ENCODE peak calls at places on chromosomes 1 and 21, in six cellular contexts. One of them, this sample, is unnamed.

GRCh38 chr1:29505537-29506220 is 269.4 kb downstream of the PTPRU start:
- DNase-seq in PC-3: no peak
- DNase-seq in SK-N-SH: no peak
- DNase-seq in GM23248: no peak
- DNase-seq in trophoblast cell: no peak
- DNase-seq in astrocyte: no peak
- DNase-seq in this sample: no peak

GRCh38 chr1:242467556-242468145 is 56.8 kb downstream of the PLD5 start:
- DNase-seq in PC-3: peak; percentile 87
- DNase-seq in SK-N-SH: peak; percentile 79
- DNase-seq in GM23248: peak; percentile 72
- DNase-seq in trophoblast cell: peak; percentile 80
- DNase-seq in astrocyte: peak; percentile 10
- DNase-seq in this sample: peak; percentile 80

GRCh38 chr1:3409737-3410434 is 44.6 kb upstream of the ARHGEF16 start:
- DNase-seq in PC-3: peak; percentile 80
- DNase-seq in SK-N-SH: peak; percentile 86
- DNase-seq in GM23248: peak; percentile 91
- DNase-seq in trophoblast cell: no peak
- DNase-seq in astrocyte: peak; percentile 40
- DNase-seq in this sample: peak; percentile 76

GRCh38 chr1:4203501-4203900 is 303.4 kb upstream of the C1orf174 start:
- DNase-seq in PC-3: no peak
- DNase-seq in SK-N-SH: no peak
- DNase-seq in GM23248: no peak
- DNase-seq in trophoblast cell: no peak
- DNase-seq in astrocyte: no peak
- DNase-seq in this sample: no peak

GRCh38 chr1:240244968-240245628 is 153.4 kb downstream of the FMN2 start:
- DNase-seq in PC-3: no peak
- DNase-seq in SK-N-SH: no peak
- DNase-seq in GM23248: peak; percentile 95
- DNase-seq in trophoblast cell: peak; percentile 70
- DNase-seq in astrocyte: peak; percentile 70
- DNase-seq in this sample: no peak

GRCh38 chr1:58919986-58920376 is 136.1 kb upstream of the JUN start:
- DNase-seq in PC-3: no peak
- DNase-seq in SK-N-SH: no peak
- DNase-seq in GM23248: no peak
- DNase-seq in trophoblast cell: no peak
- DNase-seq in astrocyte: no peak
- DNase-seq in this sample: no peak

GRCh38 chr1:197917813-197918646 is 858 bp downstream of the LHX9 start:
- DNase-seq in PC-3: no peak
- DNase-seq in SK-N-SH: peak; percentile 53
- DNase-seq in GM23248: peak; percentile 56
- DNase-seq in trophoblast cell: no peak
- DNase-seq in astrocyte: no peak
- DNase-seq in this sample: no peak

GRCh38 chr1:145782166-145783099 is 41.5 kb downstream of the RNF115 start:
- DNase-seq in PC-3: peak; percentile 97
- DNase-seq in SK-N-SH: no peak
- DNase-seq in GM23248: peak; percentile 87
- DNase-seq in trophoblast cell: peak; percentile 58
- DNase-seq in astrocyte: peak; percentile 95
- DNase-seq in this sample: no peak

GRCh38 chr1:234836786-234837185 is 226.8 kb upstream of the IRF2BP2 start:
- DNase-seq in PC-3: no peak
- DNase-seq in SK-N-SH: no peak
- DNase-seq in GM23248: no peak
- DNase-seq in trophoblast cell: no peak
- DNase-seq in astrocyte: no peak
- DNase-seq in this sample: no peak

GRCh38 chr1:167454929-167455785 is 63.2 kb downstream of the CD247 start:
- DNase-seq in PC-3: peak; percentile 61
- DNase-seq in SK-N-SH: peak; percentile 87
- DNase-seq in GM23248: peak; percentile 66
- DNase-seq in trophoblast cell: peak; percentile 61
- DNase-seq in astrocyte: peak; percentile 10
- DNase-seq in this sample: peak; percentile 78

GRCh38 chr1:43038232-43038929 is 79.7 kb upstream of the SLC2A1 start:
- DNase-seq in PC-3: no peak
- DNase-seq in SK-N-SH: no peak
- DNase-seq in GM23248: no peak
- DNase-seq in trophoblast cell: peak; percentile 60
- DNase-seq in astrocyte: no peak
- DNase-seq in this sample: no peak

GRCh38 chr1:6688001-6688400 is 13.6 kb downstream of the DNAJC11 start:
- DNase-seq in PC-3: no peak
- DNase-seq in SK-N-SH: no peak
- DNase-seq in GM23248: peak; percentile 79
- DNase-seq in trophoblast cell: no peak
- DNase-seq in astrocyte: peak; percentile 40
- DNase-seq in this sample: no peak

GRCh38 chr1:108880850-108881249 is 4.1 kb downstream of the GPSM2 start:
- DNase-seq in PC-3: peak; percentile 34
- DNase-seq in SK-N-SH: peak; percentile 26
- DNase-seq in GM23248: peak; percentile 41
- DNase-seq in trophoblast cell: peak; percentile 11
- DNase-seq in astrocyte: no peak
- DNase-seq in this sample: no peak

GRCh38 chr1:36199934-36200741 is 24.1 kb upstream of the THRAP3 start:
- DNase-seq in PC-3: peak; percentile 76
- DNase-seq in SK-N-SH: no peak
- DNase-seq in GM23248: peak; percentile 71
- DNase-seq in trophoblast cell: no peak
- DNase-seq in astrocyte: peak; percentile 52
- DNase-seq in this sample: no peak

GRCh38 chr1:77866296-77866695 is 22.1 kb upstream of the NEXN start:
- DNase-seq in PC-3: peak; percentile 61
- DNase-seq in SK-N-SH: no peak
- DNase-seq in GM23248: no peak
- DNase-seq in trophoblast cell: peak; percentile 57
- DNase-seq in astrocyte: peak; percentile 22
- DNase-seq in this sample: no peak

GRCh38 chr1:20139776-20140612 is 871 bp downstream of the PLA2G2F start:
- DNase-seq in PC-3: peak; percentile 34
- DNase-seq in SK-N-SH: no peak
- DNase-seq in GM23248: no peak
- DNase-seq in trophoblast cell: no peak
- DNase-seq in astrocyte: no peak
- DNase-seq in this sample: no peak

GRCh38 chr1:225921734-225922709 is 2.0 kb downstream of the PYCR2 start:
- DNase-seq in PC-3: peak; percentile 91
- DNase-seq in SK-N-SH: no peak
- DNase-seq in GM23248: no peak
- DNase-seq in trophoblast cell: no peak
- DNase-seq in astrocyte: no peak
- DNase-seq in this sample: no peak

GRCh38 chr1:218459878-218460277 is 114.7 kb downstream of the TGFB2 start:
- DNase-seq in PC-3: peak; percentile 99
- DNase-seq in SK-N-SH: peak; percentile 14
- DNase-seq in GM23248: peak; percentile 89
- DNase-seq in trophoblast cell: peak; percentile 54
- DNase-seq in astrocyte: peak; percentile 94
- DNase-seq in this sample: peak; percentile 50

GRCh38 chr21:44867464-44867863 is 6.0 kb downstream of the PTTG1IP start:
- DNase-seq in PC-3: no peak
- DNase-seq in SK-N-SH: no peak
- DNase-seq in GM23248: no peak
- DNase-seq in trophoblast cell: no peak
- DNase-seq in astrocyte: no peak
- DNase-seq in this sample: no peak
- H3K27ac ChIP-seq in PC-3: no peak overlapping the region
- H3K27ac ChIP-seq in SK-N-SH: no peak overlapping the region
- H3K27ac ChIP-seq in GM23248: peak overlapping the region; percentile 70
- H3K27ac ChIP-seq in trophoblast cell: peak overlapping the region; percentile 52
- H3K27ac ChIP-seq in astrocyte: peak overlapping the region; percentile 34
- H3K27ac ChIP-seq in this sample: peak overlapping the region; percentile 89

GRCh38 chr1:53690411-53690810 is 48.6 kb downstream of the GLIS1 start:
- DNase-seq in PC-3: no peak
- DNase-seq in SK-N-SH: no peak
- DNase-seq in GM23248: no peak
- DNase-seq in trophoblast cell: no peak
- DNase-seq in astrocyte: no peak
- DNase-seq in this sample: no peak
- H3K4me2 ChIP-seq in PC-3: no peak overlapping the region
- H3K4me2 ChIP-seq in SK-N-SH: no peak overlapping the region
- H3K4me2 ChIP-seq in GM23248: no peak overlapping the region
- H3K4me2 ChIP-seq in trophoblast cell: no peak overlapping the region
- H3K4me2 ChIP-seq in astrocyte: no peak overlapping the region
- H3K4me2 ChIP-seq in this sample: no peak overlapping the region

DNA sequence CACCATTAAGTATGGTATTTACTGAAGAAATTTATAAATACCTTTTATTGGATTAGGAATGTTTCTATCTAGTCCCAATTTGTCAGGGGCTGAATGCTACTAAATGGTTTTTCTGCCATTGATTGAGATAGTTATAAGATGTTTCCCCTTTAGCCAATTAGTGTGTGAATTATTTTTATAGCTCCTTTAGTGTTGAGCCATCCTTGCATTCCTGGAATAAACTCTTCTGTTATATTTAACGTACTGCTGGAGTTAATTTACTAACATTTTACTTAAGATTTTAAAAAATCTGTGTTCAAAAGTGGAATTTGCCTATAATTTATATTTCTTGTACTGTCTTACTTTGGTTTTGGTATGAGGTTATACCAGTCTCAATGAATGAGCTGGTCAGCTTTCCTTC is 25.4 kb upstream of the LRRC3 start:
- DNase-seq in PC-3: no peak
- DNase-seq in SK-N-SH: no peak
- DNase-seq in GM23248: peak; percentile 11
- DNase-seq in trophoblast cell: no peak
- DNase-seq in astrocyte: no peak
- DNase-seq in this sample: no peak
- H3K9me3 ChIP-seq in PC-3: peaks cover 6% of the 10 kb centered on the region
- H3K9me3 ChIP-seq in SK-N-SH: peaks cover 9% of the 10 kb centered on the region
- H3K9me3 ChIP-seq in GM23248: no peaks in the 10 kb centered on the region
- H3K9me3 ChIP-seq in trophoblast cell: peaks cover 16% of the 10 kb centered on the region
- H3K9me3 ChIP-seq in astrocyte: peaks cover 4% of the 10 kb centered on the region
- H3K9me3 ChIP-seq in this sample: no peaks in the 10 kb centered on the region

DNA sequence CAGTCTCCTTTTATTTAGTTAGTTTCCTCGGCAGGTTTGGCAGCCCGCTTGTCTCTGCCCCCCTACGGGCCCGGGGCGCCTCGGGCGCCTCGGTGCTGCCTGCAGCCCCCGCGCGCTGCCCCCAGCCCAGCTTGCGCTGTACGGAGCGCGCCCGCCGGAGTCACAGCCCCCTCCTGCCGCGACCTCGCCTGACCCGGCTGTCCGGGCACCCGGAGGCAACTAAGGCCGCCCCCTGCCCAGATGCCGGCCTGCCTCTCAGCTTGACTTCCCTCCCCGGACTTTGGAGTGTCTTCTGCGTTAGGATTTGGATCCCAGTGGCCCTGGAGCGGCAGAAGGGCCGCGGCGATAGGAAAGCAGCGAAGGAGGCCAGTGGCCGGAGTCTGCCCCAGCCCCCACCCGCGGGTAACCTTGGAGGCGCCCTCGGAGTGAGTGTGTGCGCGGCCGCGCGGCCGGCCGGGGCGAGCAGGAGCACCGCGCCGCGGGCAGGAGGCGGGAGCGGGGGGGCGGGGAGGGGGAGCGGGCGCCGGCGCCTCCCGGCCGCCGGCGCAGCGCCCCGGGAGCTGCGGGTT is 7.6 kb downstream of the CDKN2C start:
- DNase-seq in PC-3: peak; percentile 47
- DNase-seq in SK-N-SH: peak; percentile 90
- DNase-seq in GM23248: peak; percentile 85
- DNase-seq in trophoblast cell: peak; percentile 42
- DNase-seq in astrocyte: no peak
- DNase-seq in this sample: peak; percentile 41
- H3K27ac ChIP-seq in PC-3: peak overlapping the region; percentile 62
- H3K27ac ChIP-seq in SK-N-SH: peak overlapping the region; percentile 96
- H3K27ac ChIP-seq in GM23248: peak overlapping the region; percentile 83
- H3K27ac ChIP-seq in trophoblast cell: no peak overlapping the region
- H3K27ac ChIP-seq in astrocyte: peak overlapping the region; percentile 66
- H3K27ac ChIP-seq in this sample: no peak overlapping the region

GRCh38 chr21:43311303-43311817 is 115.6 kb downstream of the SIK1 start:
- DNase-seq in PC-3: no peak
- DNase-seq in SK-N-SH: no peak
- DNase-seq in GM23248: no peak
- DNase-seq in trophoblast cell: no peak
- DNase-seq in astrocyte: no peak
- DNase-seq in this sample: peak; percentile 81
- H3K4me2 ChIP-seq in PC-3: no peak overlapping the region
- H3K4me2 ChIP-seq in SK-N-SH: no peak overlapping the region
- H3K4me2 ChIP-seq in GM23248: no peak overlapping the region
- H3K4me2 ChIP-seq in trophoblast cell: peak overlapping the region; percentile 2
- H3K4me2 ChIP-seq in astrocyte: no peak overlapping the region
- H3K4me2 ChIP-seq in this sample: peak overlapping the region; percentile 57

DNA sequence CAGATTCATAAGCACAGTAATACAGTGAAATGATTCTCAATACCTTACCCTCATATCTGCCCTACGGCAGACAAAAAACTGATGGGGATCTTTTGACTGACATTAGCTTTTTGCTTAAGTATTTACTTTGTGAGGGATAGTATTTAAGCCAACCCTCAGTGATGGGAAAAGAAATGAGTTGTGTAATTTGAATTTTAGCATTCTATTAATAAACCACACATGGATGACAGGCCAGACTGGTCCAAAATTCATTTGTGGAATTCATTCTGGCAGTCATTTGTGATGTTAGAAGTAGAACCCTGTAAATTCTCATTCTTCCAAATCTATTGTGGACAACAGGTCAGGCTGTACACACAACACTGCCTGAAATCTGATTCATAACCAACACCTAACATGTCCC is 14.9 kb downstream of the TRIM33 start:
- DNase-seq in PC-3: no peak
- DNase-seq in SK-N-SH: no peak
- DNase-seq in GM23248: no peak
- DNase-seq in trophoblast cell: no peak
- DNase-seq in astrocyte: no peak
- DNase-seq in this sample: no peak
- H3K9me3 ChIP-seq in PC-3: no peaks in the 10 kb centered on the region
- H3K9me3 ChIP-seq in SK-N-SH: no peaks in the 10 kb centered on the region
- H3K9me3 ChIP-seq in GM23248: no peaks in the 10 kb centered on the region
- H3K9me3 ChIP-seq in trophoblast cell: no peaks in the 10 kb centered on the region
- H3K9me3 ChIP-seq in astrocyte: no peaks in the 10 kb centered on the region
- H3K9me3 ChIP-seq in this sample: no peaks in the 10 kb centered on the region

GRCh38 chr1:168506204-168506819 is 37.5 kb downstream of the XCL2 start:
- DNase-seq in PC-3: peak; percentile 97
- DNase-seq in SK-N-SH: no peak
- DNase-seq in GM23248: peak; percentile 90
- DNase-seq in trophoblast cell: no peak
- DNase-seq in astrocyte: peak; percentile 74
- DNase-seq in this sample: no peak
- H3K27ac ChIP-seq in PC-3: peak overlapping the region; percentile 88
- H3K27ac ChIP-seq in SK-N-SH: no peak overlapping the region
- H3K27ac ChIP-seq in GM23248: peak overlapping the region; percentile 97
- H3K27ac ChIP-seq in trophoblast cell: no peak overlapping the region
- H3K27ac ChIP-seq in astrocyte: peak overlapping the region; percentile 55
- H3K27ac ChIP-seq in this sample: no peak overlapping the region